ENCODE peak calls at places on chromosomes 3 and 15, in six cellular contexts. H is Panc1, M is HFF-Myc, U is Peyer's patch, Y is A673, X is pancreas. S is an unnamed sample.

GRCh38 chr3:57805263-57805662 is 49.2 kb downstream of the SLMAP start:
- DNase-seq in H (no peak), M (no peak), U (no peak), Y (no peak), X (no peak), S (no peak)

GRCh38 chr3:58242340-58242739 is 4.7 kb downstream of the ABHD6 start:
- DNase-seq in H (no peak), M (no peak), U (no peak), Y (no peak), X (no peak), S (no peak)

GRCh38 chr3:134992586-134992985 is 197.5 kb downstream of the EPHB1 start:
- DNase-seq in H (no peak), M (no peak), U (no peak), Y (no peak), X (no peak), S (no peak)

GRCh38 chr3:99342374-99342773 is 296.0 kb upstream of the COL8A1 start:
- DNase-seq in H (no peak), M (no peak), U (no peak), Y (no peak), X (no peak), S (no peak)

GRCh38 chr3:53846134-53846850 is at the start of the genes CHDH and IL17RB:
- DNase-seq in H (no peak), M (no peak), U (peak; percentile 90), Y (no peak), X (peak; percentile 95), S (no peak)

GRCh38 chr3:183698318-183698731 is 728 bp downstream of the YEATS2 start:
- DNase-seq in H (no peak), M (no peak), U (peak; percentile 57), Y (no peak), X (peak; percentile 61), S (peak; percentile 80)

GRCh38 chr15:91471410-91471993 is 371.4 kb downstream of the SV2B start:
- DNase-seq in H (no peak), M (peak; percentile 9), U (no peak), Y (peak; percentile 23), X (no peak), S (no peak)

GRCh38 chr3:36543276-36543997 is 163.1 kb downstream of the STAC start:
- DNase-seq in H (no peak), M (no peak), U (no peak), Y (no peak), X (no peak), S (no peak)

GRCh38 chr3:155500429-155500828 is 206.9 kb upstream of the STRIT1 start:
- DNase-seq in H (no peak), M (no peak), U (no peak), Y (no peak), X (no peak), S (no peak)

GRCh38 chr15:70268698-70269251 is 171.1 kb upstream of the TLE3 start:
- DNase-seq in H (no peak), M (no peak), U (no peak), Y (no peak), X (peak; percentile 41), S (peak; percentile 88)

GRCh38 chr15:70270752-70271111 is 173.0 kb upstream of the TLE3 start:
- DNase-seq in H (no peak), M (no peak), U (no peak), Y (no peak), X (no peak), S (no peak)

GRCh38 chr15:70269991-70270751 is 172.5 kb upstream of the TLE3 start:
- DNase-seq in H (no peak), M (no peak), U (no peak), Y (peak; percentile 63), X (no peak), S (peak; percentile 64)

GRCh38 chr15:70267879-70268278 is 170.2 kb upstream of the TLE3 start:
- DNase-seq in H (no peak), M (no peak), U (no peak), Y (no peak), X (no peak), S (no peak)

DNA sequence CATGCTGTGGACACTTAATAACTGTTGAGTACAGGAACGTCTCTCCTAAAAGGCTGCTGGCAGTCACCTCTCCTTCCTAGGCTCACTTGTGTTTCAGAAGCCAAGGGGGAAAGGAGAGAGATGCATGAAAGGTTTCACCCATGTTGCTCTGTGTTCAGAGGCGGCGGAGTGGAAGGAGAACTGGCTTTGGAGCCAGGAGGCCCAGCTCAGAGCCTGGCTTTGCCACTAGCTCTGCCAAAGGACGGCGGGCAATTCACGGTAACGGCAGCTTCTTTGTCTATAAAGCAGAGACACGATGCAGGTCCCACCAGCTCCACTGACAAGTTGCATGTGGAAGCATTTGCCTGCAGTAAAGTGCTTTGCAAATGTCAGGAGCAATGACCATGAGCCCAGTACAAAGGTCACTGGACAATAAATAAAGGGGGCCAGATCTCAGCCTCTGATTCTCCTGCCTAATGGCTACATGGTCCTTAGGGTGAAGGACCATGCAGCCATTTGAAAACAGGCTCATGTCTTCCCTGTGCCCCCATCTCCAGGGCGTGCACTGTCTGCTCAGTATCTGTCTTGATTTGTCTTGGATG is 171.7 kb upstream of the TLE3 start:
- DNase-seq in H (no peak), M (no peak), U (no peak), Y (no peak), X (peak; percentile 45), S (no peak)
- H3K4me3 ChIP-seq in H (no peak overlapping the region), M (no peak overlapping the region), U (no peak overlapping the region), Y (no peak overlapping the region), X (no peak overlapping the region), S (peak overlapping the region; percentile 39)

GRCh38 chr3:133659806-133660205 is 1.9 kb downstream of the TOPBP1 start:
- DNase-seq in H (no peak), M (no peak), U (no peak), Y (no peak), X (no peak), S (no peak)
- H3K4me3 ChIP-seq in H (no peak overlapping the region), M (peak overlapping the region; percentile 68), U (no peak overlapping the region), Y (peak overlapping the region; percentile 87), X (no peak overlapping the region), S (peak overlapping the region; percentile 98)

DNA sequence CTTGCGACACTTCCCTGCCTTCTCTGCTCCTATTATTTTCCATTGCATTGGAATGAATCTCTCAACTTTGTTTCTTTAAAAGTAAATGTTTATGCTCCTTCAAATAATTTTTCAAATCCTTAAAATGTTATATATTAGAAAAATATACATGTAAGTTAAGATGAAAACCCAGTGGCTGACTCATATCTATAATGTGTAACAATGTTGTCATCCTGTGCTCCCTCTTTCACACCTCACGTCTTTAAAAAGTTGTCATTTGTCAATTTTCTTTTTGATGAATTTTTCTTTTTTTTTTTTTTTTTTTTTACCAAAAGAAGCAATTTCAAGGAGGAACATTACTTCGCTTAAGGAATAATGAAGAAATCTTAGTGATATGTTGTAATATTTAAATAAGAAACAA is 3.7 kb downstream of the RBMS3 start:
- DNase-seq in H (no peak), M (no peak), U (no peak), Y (no peak), X (no peak), S (no peak)
- H3K4me3 ChIP-seq in H (no peak overlapping the region), M (no peak overlapping the region), U (no peak overlapping the region), Y (peak overlapping the region; percentile 59), X (no peak overlapping the region), S (no peak overlapping the region)

GRCh38 chr15:81298606-81299005 is 25.3 kb downstream of the STARD5 start:
- DNase-seq in H (no peak), M (no peak), U (no peak), Y (no peak), X (no peak), S (no peak)
- H3K4me3 ChIP-seq in H (no peak overlapping the region), M (no peak overlapping the region), U (peak overlapping the region; percentile 49), Y (no peak overlapping the region), X (peak overlapping the region; percentile 18), S (no peak overlapping the region)

GRCh38 chr3:51992017-51992682 is 3.5 kb downstream of the RPL29 start:
- DNase-seq in H (no peak), M (no peak), U (no peak), Y (no peak), X (no peak), S (peak; percentile 69)
- H3K4me3 ChIP-seq in H (no peak overlapping the region), M (no peak overlapping the region), U (no peak overlapping the region), Y (no peak overlapping the region), X (no peak overlapping the region), S (no peak overlapping the region)

GRCh38 chr15:37095993-37096877 is 4.1 kb downstream of the MEIS2 start:
- DNase-seq in H (no peak), M (no peak), U (no peak), Y (no peak), X (no peak), S (no peak)
- H3K4me3 ChIP-seq in H (no peak overlapping the region), M (peak overlapping the region; percentile 90), U (peak overlapping the region; percentile 17), Y (no peak overlapping the region), X (peak overlapping the region; percentile 68), S (no peak overlapping the region)

DNA sequence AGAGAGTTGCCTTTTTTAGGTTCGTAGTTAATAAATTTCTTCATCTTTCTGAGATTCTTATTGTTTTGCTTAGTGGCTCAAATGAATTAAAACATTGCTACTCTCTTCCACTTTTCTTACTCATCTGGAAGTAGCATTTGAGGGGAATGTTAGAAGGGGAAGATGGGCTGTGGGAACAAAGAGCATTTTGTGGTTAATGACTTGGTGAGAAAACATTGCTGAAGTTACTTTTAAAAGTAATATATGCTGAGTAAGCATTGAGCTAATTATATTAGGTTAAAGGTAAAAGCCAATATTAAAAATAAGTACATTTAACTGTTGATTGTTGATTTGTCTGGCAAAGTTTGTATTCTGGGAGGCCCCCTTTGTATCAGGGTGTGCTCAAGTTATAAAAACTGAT is 5.7 kb downstream of the MORF4L1 start:
- DNase-seq in H (no peak), M (no peak), U (no peak), Y (no peak), X (no peak), S (no peak)
- H3K4me3 ChIP-seq in H (peak overlapping the region; percentile 10), M (no peak overlapping the region), U (no peak overlapping the region), Y (no peak overlapping the region), X (no peak overlapping the region), S (no peak overlapping the region)

GRCh38 chr3:55484191-55484644 is 2.9 kb downstream of the WNT5A start:
- DNase-seq in H (no peak), M (no peak), U (no peak), Y (no peak), X (peak; percentile 64), S (peak; percentile 75)

GRCh38 chr3:55483196-55484095 is 3.7 kb downstream of the WNT5A start:
- DNase-seq in H (no peak), M (no peak), U (no peak), Y (no peak), X (no peak), S (peak; percentile 75)

GRCh38 chr3:55481918-55482495 is 5.1 kb downstream of the WNT5A start:
- DNase-seq in H (no peak), M (no peak), U (no peak), Y (no peak), X (peak; percentile 64), S (no peak)

GRCh38 chr3:55481067-55481917 is 5.8 kb downstream of the WNT5A start:
- DNase-seq in H (no peak), M (no peak), U (no peak), Y (peak; percentile 42), X (peak; percentile 78), S (no peak)

DNA sequence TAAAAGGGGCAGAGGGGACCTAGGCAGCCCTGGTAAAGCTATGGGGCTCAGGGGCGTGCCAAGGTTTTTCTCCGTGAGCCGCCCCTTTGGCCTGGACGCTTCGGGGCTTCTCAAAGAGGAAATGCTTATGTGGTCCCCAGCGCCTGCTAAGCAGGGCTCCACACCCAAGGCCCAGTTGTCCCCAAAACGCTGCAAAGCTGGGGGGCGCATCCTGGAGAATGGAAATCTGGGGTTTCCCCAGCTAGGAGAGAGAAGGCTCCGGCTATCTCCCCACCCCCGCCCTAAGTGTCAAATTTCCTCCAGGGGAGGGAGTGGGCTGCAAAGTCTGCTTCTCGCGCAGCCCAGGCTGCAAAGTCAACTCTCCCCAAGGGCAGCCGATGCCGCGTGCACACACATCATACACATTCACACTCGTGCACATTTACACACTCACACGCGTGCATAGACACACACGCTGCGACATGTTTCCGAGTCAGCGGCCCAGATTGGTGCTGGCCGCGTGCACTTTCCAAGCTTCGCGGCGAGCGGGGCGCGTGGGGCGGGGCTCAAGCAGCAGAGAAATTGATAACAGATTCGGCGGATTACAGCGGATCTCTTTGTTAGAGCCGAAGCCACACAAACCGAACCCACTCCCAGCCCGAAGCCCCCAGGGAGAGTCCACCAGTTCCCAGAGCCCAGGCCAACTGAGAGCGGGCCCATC is 4.5 kb downstream of the WNT5A start:
- DNase-seq in H (no peak), M (no peak), U (no peak), Y (no peak), X (peak; percentile 56), S (no peak)
- H3K4me3 ChIP-seq in H (no peak overlapping the region), M (peak overlapping the region; percentile 88), U (peak overlapping the region; percentile 43), Y (peak overlapping the region; percentile 41), X (peak overlapping the region; percentile 48), S (no peak overlapping the region)